ENCODE peak calls at places on chromosomes 4 and X, in four cellular contexts. O is body of pancreas; V is activated CD8-positive, alpha-beta T cell treated with anti-CD3 and anti-CD28 coated beads for 36 hours; Z is GM20000. N is an unnamed sample.

GRCh38 chrX:134747006-134747405 is 88.7 kb upstream of the PLAC1 start:
- DNase-seq in O (no peak), V (no peak), Z (no peak), N (no peak)

GRCh38 chr4:165398570-165398969 is 19.8 kb downstream of the CPE start:
- DNase-seq in O (peak; percentile 30), V (no peak), Z (no peak), N (no peak)

GRCh38 chrX:17413228-17413627 is 38.2 kb downstream of the NHS start:
- DNase-seq in O (no peak), V (no peak), Z (no peak), N (no peak)

GRCh38 chr4:828641-829271 is 2.8 kb upstream of the CPLX1 start:
- DNase-seq in O (peak; percentile 77), V (no peak), Z (no peak), N (no peak)

GRCh38 chr4:102610007-102610406 is 108.8 kb downstream of the NFKB1 start:
- DNase-seq in O (no peak), V (no peak), Z (no peak), N (no peak)

GRCh38 chr4:15659768-15660394 is 4.7 kb upstream of the FBXL5 start:
- DNase-seq in O (no peak), V (peak; percentile 22), Z (no peak), N (no peak)

GRCh38 chr4:26557164-26557563 is 26.7 kb upstream of the TBC1D19 start:
- DNase-seq in O (no peak), V (no peak), Z (no peak), N (no peak)

GRCh38 chr4:131566026-131566425 is 1583.1 kb upstream of the PCDH10 start:
- DNase-seq in O (no peak), V (no peak), Z (no peak), N (no peak)

GRCh38 chr4:27055226-27055760 is 194.7 kb downstream of the STIM2 start:
- DNase-seq in O (no peak), V (no peak), Z (no peak), N (no peak)

GRCh38 chrX:37405954-37406353 is 56.8 kb downstream of the PRRG1 start:
- DNase-seq in O (no peak), V (no peak), Z (no peak), N (no peak)

GRCh38 chrX:16484338-16484737 is 165.6 kb upstream of the S100G start:
- DNase-seq in O (no peak), V (peak; percentile 57), Z (no peak), N (no peak)

GRCh38 chr4:156193116-156193515 is 239.4 kb upstream of the CTSO start:
- DNase-seq in O (no peak), V (no peak), Z (no peak), N (no peak)

GRCh38 chrX:136130931-136131843 is 16.1 kb upstream of the FHL1 start:
- DNase-seq in O (no peak), V (peak; percentile 39), Z (no peak), N (no peak)

GRCh38 chrX:134776844-134777370 is 118.6 kb upstream of the PLAC1 start:
- DNase-seq in O (no peak), V (no peak), Z (no peak), N (no peak)

GRCh38 chr4:81914623-81915022 is 442.9 kb upstream of the RASGEF1B start:
- DNase-seq in O (no peak), V (no peak), Z (no peak), N (no peak)

GRCh38 chrX:46916273-46916672 is 4.1 kb downstream of the JADE3 start:
- DNase-seq in O (no peak), V (no peak), Z (no peak), N (no peak)

GRCh38 chr4:185142911-185143595 is at the start of gene SLC25A4:
- DNase-seq in O (peak; percentile 92), V (peak; percentile 91), Z (peak; percentile 98), N (peak; percentile 96)

GRCh38 chrX:22171287-22172060 is 101.2 kb upstream of the CBLL2 start:
- DNase-seq in O (no peak), V (peak; percentile 2), Z (no peak), N (no peak)

GRCh38 chrX:87409113-87409841 is 108.3 kb upstream of the KLHL4 start:
- DNase-seq in O (peak; percentile 81), V (no peak), Z (no peak), N (no peak)

GRCh38 chrX:103554687-103555417 is 30.5 kb upstream of the TCEAL4 start:
- DNase-seq in O (peak; percentile 18), V (peak; percentile 83), Z (peak; percentile 55), N (peak; percentile 29)

GRCh38 chrX:154310991-154311541 is 15.5 kb downstream of the TKTL1 start:
- DNase-seq in O (no peak), V (peak; percentile 26), Z (no peak), N (no peak)

GRCh38 chr4:101169044-101170014 is 178.0 kb downstream of the PPP3CA start:
- DNase-seq in O (peak; percentile 76), V (peak; percentile 76), Z (peak; percentile 37), N (peak; percentile 17)

GRCh38 chr4:149985981-149986380 is 92.3 kb upstream of the DCLK2 start:
- DNase-seq in O (no peak), V (no peak), Z (no peak), N (no peak)

GRCh38 chr4:183621875-183622274 is 37.1 kb downstream of the RWDD4 start:
- DNase-seq in O (no peak), V (no peak), Z (no peak), N (no peak)

GRCh38 chrX:154728791-154729190 is 22.1 kb downstream of the GAB3 start:
- DNase-seq in O (no peak), V (peak; percentile 18), Z (no peak), N (no peak)

GRCh38 chrX:13897571-13897970 is 80.7 kb upstream of the GPM6B start:
- DNase-seq in O (no peak), V (no peak), Z (no peak), N (no peak)

GRCh38 chrX:37746268-37746931 is 33.5 kb upstream of the CYBB start:
- DNase-seq in O (no peak), V (peak; percentile 76), Z (peak; percentile 21), N (peak; percentile 40)

GRCh38 chrX:7603387-7603786 is 239.6 kb upstream of the VCX start:
- DNase-seq in O (no peak), V (no peak), Z (no peak), N (no peak)

GRCh38 chr4:108651068-108651794 is 832 bp downstream of the OSTC start:
- DNase-seq in O (peak; percentile 19), V (no peak), Z (no peak), N (no peak)

GRCh38 chrX:11367609-11368430 is 74.6 kb downstream of the AMELX start:
- DNase-seq in O (no peak), V (no peak), Z (no peak), N (no peak)

GRCh38 chr4:168521736-168522135 is 24.9 kb downstream of the PALLD start:
- DNase-seq in O (no peak), V (no peak), Z (no peak), N (no peak)
- TF ChIP-seq CTCF in O (no peak), V (no peak), Z (no peak), N (no peak)

GRCh38 chr4:126916626-126917140 is 716.1 kb upstream of the INTU start:
- DNase-seq in O (no peak), V (no peak), Z (no peak), N (no peak)
- TF ChIP-seq CTCF in O (no peak), V (no peak), Z (no peak), N (no peak)

DNA sequence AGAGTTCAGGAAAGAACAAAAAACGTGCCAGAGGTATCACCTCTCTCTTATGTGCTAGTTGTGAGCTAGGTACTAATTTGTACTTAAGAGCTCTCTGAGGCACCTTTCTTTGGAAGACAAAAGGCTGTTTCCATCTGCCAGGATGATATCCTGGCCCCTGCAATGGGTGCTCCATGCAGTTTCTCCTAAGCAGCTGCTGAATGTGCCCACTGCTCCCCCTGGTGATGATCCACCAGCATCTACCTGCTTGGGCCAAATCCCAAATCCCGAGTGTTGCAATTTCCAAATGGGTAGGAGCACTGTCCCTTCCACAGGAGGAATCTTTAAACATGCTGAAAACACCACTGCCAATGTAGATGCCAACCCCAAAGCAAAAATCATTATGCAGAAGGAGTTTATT is 69.4 kb upstream of the C4orf50 start:
- DNase-seq in O (peak; percentile 51), V (no peak), Z (no peak), N (no peak)
- TF ChIP-seq CTCF in O (no peak), V (peak; percentile 24), Z (no peak), N (peak; percentile 30)

DNA sequence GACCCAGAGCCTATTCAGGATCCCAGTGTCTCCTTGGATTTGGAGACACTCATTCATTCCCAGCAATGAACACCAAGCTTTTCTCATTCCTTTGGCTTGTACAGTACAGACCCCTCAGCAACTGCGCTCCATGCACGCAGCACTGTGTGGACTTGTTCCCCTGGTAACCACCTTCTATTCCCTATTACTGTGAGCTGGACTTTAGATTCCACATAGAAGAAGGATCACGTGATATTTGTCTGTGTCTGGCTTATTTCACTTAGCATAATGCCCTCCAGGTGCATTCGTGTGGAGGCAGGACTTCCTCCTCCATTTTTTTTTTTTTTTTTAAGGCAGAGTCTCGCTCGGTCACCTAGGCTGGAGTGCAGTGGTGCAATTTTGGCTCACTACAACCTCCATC is 106.4 kb downstream of the PHKA2 start:
- DNase-seq in O (no peak), V (no peak), Z (no peak), N (no peak)
- TF ChIP-seq CTCF in O (no peak), V (no peak), Z (no peak), N (no peak)